ENCODE peak calls at places on chromosomes 12 and 14, in four cellular contexts. B is K562, Q is HepG2, V is GM12878. T is an unnamed sample.

GRCh38 chr14:71478542-71478941 is 453.7 kb upstream of the RGS6 start:
- DNase-seq in Q (no peak), B (no peak), V (no peak), T (no peak)

GRCh38 chr14:48373993-48374392 is 698.6 kb upstream of the MDGA2 start:
- DNase-seq in Q (no peak), V (no peak), B (no peak), T (no peak)

GRCh38 chr14:90434370-90435020 is 37.7 kb downstream of the CALM1 start:
- DNase-seq in B (no peak), V (no peak), Q (no peak), T (no peak)

GRCh38 chr12:117148642-117149041 is 41.6 kb downstream of the FBXO21 start:
- DNase-seq in V (no peak), B (peak), Q (no peak), T (no peak)

GRCh38 chr12:26123482-26123980 is 1.3 kb downstream of the BHLHE41 start:
- DNase-seq in Q (no peak), B (no peak), V (no peak), T (no peak)

GRCh38 chr12:114820773-114821172 is 136.8 kb upstream of the TBX3 start:
- DNase-seq in B (no peak), Q (no peak), V (no peak), T (no peak)

GRCh38 chr14:67644428-67644827 is 24.7 kb downstream of the ARG2 start:
- DNase-seq in B (no peak), V (no peak), Q (no peak), T (no peak)

GRCh38 chr14:71355324-71356201 is 448.3 kb downstream of the PCNX1 start:
- DNase-seq in V (no peak), B (peak), Q (no peak), T (no peak)

GRCh38 chr14:53883739-53884138 is 72.9 kb downstream of the BMP4 start:
- DNase-seq in V (no peak), Q (no peak), B (no peak), T (no peak)

GRCh38 chr14:74018029-74018703 is 922 bp downstream of the ENTPD5 start:
- DNase-seq in B (no peak), V (no peak), Q (peak), T (no peak)

GRCh38 chr12:54131641-54132280 is 57.0 kb downstream of the SMUG1 start:
- DNase-seq in Q (no peak), V (no peak), B (no peak), T (no peak)

GRCh38 chr14:101223561-101224162 is 320.1 kb upstream of the RTL1 start:
- DNase-seq in Q (no peak), V (no peak), B (no peak), T (no peak)

GRCh38 chr14:100076630-100077029 is 11.4 kb downstream of the EVL start:
- DNase-seq in B (no peak), V (no peak), Q (no peak), T (no peak)

GRCh38 chr14:52131640-52132320 is 62.9 kb upstream of the NID2 start:
- DNase-seq in Q (peak), V (peak), B (peak), T (peak)

GRCh38 chr12:98499668-98500456 is 15.5 kb upstream of the TMPO start:
- DNase-seq in B (no peak), Q (no peak), V (no peak), T (no peak)

GRCh38 chr12:104737682-104738370 is 220.3 kb downstream of the SLC41A2 start:
- DNase-seq in V (no peak), B (no peak), Q (no peak), T (no peak)

GRCh38 chr12:129723260-129723659 is 180.6 kb downstream of the TMEM132D start:
- DNase-seq in Q (no peak), V (no peak), B (no peak), T (no peak)

DNA sequence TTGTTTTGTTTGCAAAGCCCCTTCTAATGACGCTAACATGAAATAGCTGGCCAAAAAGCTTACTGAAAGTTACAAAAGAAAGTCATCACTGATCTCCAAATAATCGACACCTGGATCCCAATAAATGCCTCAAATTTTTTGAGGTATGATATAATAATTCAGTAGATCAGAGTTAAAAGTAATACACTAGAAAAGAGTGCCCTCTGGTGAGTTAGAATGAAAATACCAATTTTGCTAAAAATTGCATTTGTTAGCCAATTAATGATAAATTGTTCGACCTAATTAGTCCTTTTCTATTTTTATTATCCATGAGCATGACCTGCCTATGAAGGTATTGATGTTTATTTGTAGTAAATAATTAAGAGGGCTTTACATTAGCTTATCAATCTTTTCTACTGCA is 78.6 kb downstream of the CEP128 start:
- DNase-seq in V (no peak), B (no peak), Q (no peak), T (no peak)
- TF ChIP-seq CTCF in V (peak), B (peak), Q (no peak), T (no peak)

DNA sequence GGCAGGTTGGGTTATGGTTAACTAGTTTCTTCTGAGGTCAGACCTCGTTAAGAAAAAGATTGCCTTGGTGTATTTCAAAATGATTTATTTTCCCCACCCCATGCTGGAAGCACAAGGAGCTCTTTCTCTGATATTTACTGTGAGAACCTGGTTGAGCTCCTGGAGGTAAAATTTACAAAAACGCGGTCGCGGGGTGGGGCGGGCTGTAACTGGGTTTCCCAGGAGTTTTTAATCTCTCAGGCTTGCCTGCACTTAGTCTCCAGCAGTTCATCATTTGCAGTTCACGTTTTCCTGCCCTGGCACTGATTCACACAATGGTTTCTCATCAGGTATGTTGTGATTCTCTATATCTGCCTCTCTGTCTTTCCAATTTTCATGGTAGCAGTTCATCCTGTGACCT is 67.9 kb upstream of the PDE3A start:
- DNase-seq in B (no peak), V (no peak), Q (no peak), T (no peak)
- TF ChIP-seq CREM in B (no peak), V (no peak), Q (no peak), T (no peak)

GRCh38 chr12:92094751-92095161 is 50.9 kb downstream of the BTG1 start:
- DNase-seq in V (no peak), B (no peak), Q (no peak), T (no peak)
- TF ChIP-seq CTCF in V (no peak), B (no peak), Q (no peak), T (no peak)

DNA sequence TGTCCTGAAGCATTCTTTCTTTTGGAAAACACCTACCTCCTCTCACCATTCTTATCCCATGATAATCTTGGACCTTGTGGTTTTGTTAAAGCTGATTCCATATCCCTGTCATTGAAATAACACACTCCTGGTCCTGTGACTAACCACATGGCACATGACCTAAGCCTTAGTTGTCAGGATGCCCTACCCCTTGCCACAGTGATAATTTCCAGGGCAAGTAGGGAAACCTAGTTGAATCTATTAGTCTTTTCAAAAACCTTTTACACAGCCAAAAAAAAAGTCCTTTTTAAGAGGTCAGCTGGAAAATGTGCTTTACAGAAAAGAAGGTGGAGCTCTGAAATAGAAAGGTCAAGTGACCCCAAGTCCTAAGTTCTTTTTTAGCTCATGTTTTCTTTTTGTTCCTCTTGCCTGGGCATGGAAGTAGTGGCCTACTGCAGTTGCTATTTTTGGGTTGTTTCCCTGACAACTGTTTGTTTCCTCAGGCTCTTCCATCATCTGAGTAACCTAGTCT is 608.4 kb downstream of the LRFN5 start:
- DNase-seq in B (no peak), Q (no peak), V (no peak), T (no peak)
- TF ChIP-seq CREM in B (no peak), Q (no peak), V (no peak), T (no peak)

DNA sequence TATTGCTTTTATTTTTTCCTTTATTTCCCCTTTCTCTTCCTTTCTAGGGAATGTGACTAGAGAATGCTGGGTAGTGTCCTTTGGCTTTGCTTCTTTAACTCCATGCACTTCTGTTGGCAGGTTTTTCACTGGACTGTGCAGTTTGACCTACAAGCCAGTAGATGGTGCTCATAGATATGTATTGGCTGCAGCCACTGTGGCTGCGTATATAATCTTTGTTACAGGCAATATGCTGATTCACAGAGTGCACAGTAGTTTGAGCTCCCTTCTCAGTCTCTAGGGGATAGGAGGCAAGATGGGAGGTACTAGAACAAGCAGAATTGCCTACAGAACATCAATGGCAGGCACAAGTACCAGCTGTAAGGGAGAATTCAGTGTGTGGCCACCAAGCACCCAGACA is 503.5 kb downstream of the LRFN5 start:
- DNase-seq in B (no peak), Q (peak), V (no peak), T (no peak)
- TF ChIP-seq CTCF in B (no peak), Q (peak), V (peak), T (peak)

GRCh38 chr12:50749459-50749882 is 14.4 kb upstream of the ATF1 start:
- DNase-seq in B (no peak), V (no peak), Q (no peak), T (no peak)
- TF ChIP-seq CREM in B (no peak), V (no peak), Q (no peak), T (no peak)

DNA sequence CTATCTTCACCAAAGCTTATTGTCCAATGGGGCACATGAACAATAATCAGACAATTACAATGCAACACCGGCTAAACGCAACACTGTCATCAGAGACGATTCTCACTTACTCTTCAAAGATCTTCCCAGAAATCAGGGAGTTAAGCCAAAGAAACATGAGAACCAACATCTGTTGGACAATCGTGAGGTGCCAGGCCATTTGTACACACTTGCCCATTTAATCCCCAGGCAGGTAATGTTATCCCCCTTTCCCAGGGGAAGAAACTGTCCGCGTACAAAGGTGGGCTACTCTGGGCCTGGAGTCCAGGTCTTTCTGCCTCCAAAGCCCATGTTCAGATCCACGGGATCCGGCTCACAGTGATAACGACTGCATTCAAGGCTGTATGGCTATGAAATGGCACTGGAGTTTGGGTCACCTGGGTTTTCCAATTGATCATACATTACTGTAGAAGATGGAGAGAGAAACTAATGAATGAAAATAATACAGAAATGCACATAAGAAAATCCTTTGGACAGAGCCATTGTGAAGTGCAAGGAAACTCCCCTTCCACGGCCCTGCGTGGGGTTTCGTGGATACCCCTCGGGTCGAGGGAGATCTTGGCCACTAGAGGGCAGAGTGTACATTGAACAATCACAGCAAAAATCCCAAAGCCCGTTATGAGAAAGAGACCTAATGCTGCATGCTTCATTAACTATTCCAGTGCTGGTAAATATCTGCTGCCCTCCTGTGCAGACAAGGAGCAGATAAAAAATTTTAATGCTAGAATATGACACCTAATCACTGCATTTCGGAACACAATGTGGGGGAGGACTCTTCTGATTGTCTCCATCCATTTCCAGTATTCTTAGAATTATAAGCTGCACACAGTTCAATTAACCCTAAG is 111.4 kb downstream of the EGLN3 start:
- DNase-seq in V (no peak), B (peak), Q (peak), T (peak)
- TF ChIP-seq CTCF in V (peak), B (peak), Q (peak), T (peak)

DNA sequence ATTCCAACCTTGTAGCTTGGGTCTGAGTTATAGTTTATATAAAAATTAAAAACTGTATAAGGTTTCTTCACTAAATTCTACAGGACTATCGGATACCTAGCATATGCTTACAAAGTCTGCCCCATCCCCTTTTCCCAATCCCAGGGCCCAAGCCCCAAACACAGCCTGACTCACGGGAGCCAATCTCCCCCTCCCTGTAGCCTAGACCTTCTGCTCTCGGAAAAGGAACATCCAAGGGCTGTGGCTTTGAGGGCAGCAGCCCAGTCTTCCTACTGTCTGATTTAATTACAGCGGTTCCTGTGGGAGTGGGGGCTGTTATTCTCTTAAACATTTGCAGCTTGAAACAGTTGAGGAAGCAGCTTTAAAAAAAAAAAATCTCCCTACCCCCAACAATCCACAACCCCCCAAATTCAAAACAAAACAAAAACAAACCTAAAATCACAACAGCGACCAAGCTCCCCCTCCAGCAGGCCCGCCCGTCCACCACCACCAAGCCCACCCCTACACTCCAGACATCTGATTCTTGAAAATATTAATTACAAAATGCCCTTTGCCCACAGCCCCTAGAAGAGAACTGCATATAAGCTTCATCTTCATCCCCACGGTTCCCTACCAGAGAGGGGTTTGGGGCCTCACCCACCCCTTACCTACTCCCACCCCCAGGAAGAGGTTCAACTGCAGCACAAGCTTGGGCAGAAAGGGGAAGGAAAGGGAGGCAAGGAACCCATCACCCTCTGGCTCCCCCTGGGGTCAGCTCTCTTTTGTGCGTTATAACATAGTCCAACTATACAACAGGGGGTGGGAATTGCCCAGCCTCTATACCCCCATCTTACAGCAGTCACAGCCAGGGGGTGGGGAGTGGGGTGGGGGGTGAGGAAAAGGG is 1.1 kb upstream of the PRKAG1 start:
- DNase-seq in B (peak), Q (peak), V (no peak), T (peak)
- TF ChIP-seq CREM in B (peak), Q (no peak), V (no peak), T (no peak)

GRCh38 chr12:55933799-55934174 is 2.8 kb downstream of the DGKA start:
- DNase-seq in B (no peak), Q (no peak), V (no peak), T (no peak)

GRCh38 chr12:55932546-55932919 is 1.6 kb downstream of the DGKA start:
- DNase-seq in B (no peak), Q (no peak), V (no peak), T (no peak)

GRCh38 chr12:55931780-55932545 is 1.0 kb downstream of the DGKA start:
- DNase-seq in V (no peak), B (peak), Q (no peak), T (peak)

GRCh38 chr12:55934343-55934742 is 3.4 kb downstream of the DGKA start:
- DNase-seq in Q (no peak), B (no peak), V (no peak), T (no peak)

DNA sequence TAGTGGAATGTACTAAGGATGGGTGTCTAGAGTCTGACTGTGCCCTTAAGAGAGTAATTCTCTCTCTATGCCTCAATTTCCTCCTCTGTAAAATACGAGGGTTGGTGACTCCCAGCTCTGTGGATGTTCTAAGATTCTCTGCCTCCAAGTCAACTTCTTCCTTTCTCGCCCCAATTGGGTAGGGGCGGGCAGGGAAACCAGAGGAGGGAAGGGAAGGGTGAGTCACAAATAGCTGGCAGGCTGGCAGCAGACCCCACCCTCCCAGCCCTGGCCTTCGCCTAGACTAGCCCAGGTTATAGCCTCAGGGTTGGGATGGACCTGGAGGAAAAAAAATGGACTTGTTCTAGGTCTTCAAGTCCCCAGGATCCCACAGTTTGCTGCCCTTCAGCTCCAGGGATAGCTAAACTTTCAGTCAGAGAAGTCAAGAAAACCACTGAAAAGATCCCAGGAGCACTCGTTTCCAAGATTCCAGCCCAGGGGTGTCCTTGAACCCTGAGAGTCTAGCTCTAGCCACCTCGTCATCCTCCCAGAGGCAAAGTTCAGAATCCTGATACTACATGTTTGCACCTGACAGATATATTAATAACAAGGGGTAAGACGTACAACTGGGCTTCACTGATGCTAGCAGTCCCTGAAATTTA is 2.3 kb downstream of the DGKA start:
- DNase-seq in Q (no peak), B (no peak), V (no peak), T (no peak)
- TF ChIP-seq CTCF in Q (no peak), B (no peak), V (no peak), T (no peak)

T was measured in WTC11.